ENCODE peak calls at places on chromosomes 3 and 15, in seven cellular contexts. I is NCI-H345, F is naive B cell, H is MM.1S, T is NCI-H1694 treated with DMSO at 0.1 percent for 48 hours, P is brain microvascular endothelial cell, Q is IMR-90. Z is an unnamed sample.

GRCh38 chr3:136994772-136995516 is 37.2 kb downstream of the IL20RB start:
- DNase-seq in Q (peak; percentile 51), F (no peak), H (no peak), T (peak; percentile 93), P (peak; percentile 20), I (peak; percentile 70), Z (no peak)

GRCh38 chr3:53495518-53496501 is 1.4 kb downstream of the CACNA1D start:
- DNase-seq in Q (no peak), I (peak; percentile 47), H (no peak), T (no peak), F (no peak), P (no peak), Z (no peak)

GRCh38 chr15:98860647-98861041 is 146.9 kb downstream of the PGPEP1L start:
- DNase-seq in F (no peak), Q (no peak), T (no peak), P (no peak), I (no peak), H (peak; percentile 48), Z (no peak)

GRCh38 chr15:56367156-56367555 is 1.9 kb downstream of the TEX9 start:
- DNase-seq in H (peak; percentile 56), Q (no peak), I (no peak), T (no peak), F (no peak), P (no peak), Z (no peak)

GRCh38 chr15:84907731-84908130 is 23.3 kb downstream of the SLC28A1 start:
- DNase-seq in I (no peak), T (no peak), Q (no peak), F (no peak), H (no peak), P (no peak), Z (no peak)

GRCh38 chr15:95368211-95368610 is 962.3 kb upstream of the NR2F2 start:
- DNase-seq in F (no peak), Q (no peak), P (peak; percentile 35), T (no peak), I (no peak), H (no peak), Z (no peak)

GRCh38 chr3:136818191-136818850 is 605 bp upstream of the SLC35G2 start:
- DNase-seq in I (no peak), T (no peak), H (no peak), P (peak; percentile 83), Q (peak; percentile 92), F (peak; percentile 2), Z (peak; percentile 38)

GRCh38 chr15:80260566-80260965 is 8.6 kb upstream of the CTXND1 start:
- DNase-seq in P (no peak), H (no peak), Q (no peak), I (no peak), F (no peak), T (no peak), Z (no peak)

GRCh38 chr3:178302966-178303930 is 233.0 kb upstream of the KCNMB2 start:
- DNase-seq in P (no peak), F (no peak), Q (no peak), I (no peak), H (no peak), T (no peak), Z (no peak)

GRCh38 chr3:155046935-155047334 is 33.2 kb upstream of the MME start:
- DNase-seq in H (no peak), Q (no peak), P (no peak), T (no peak), F (no peak), I (no peak), Z (no peak)

GRCh38 chr3:115974940-115975339 is 351.6 kb downstream of the GAP43 start:
- DNase-seq in F (no peak), H (no peak), I (no peak), T (no peak), P (no peak), Q (peak; percentile 38), Z (no peak)

GRCh38 chr3:4491873-4492239 is 1.3 kb upstream of the ITPR1 start:
- DNase-seq in H (no peak), I (no peak), P (no peak), T (no peak), F (no peak), Q (no peak), Z (no peak)

GRCh38 chr3:138187296-138188012 is at the start of gene ARMC8:
- DNase-seq in P (peak; percentile 40), I (no peak), T (peak; percentile 87), H (peak; percentile 65), Q (no peak), F (no peak), Z (no peak)

GRCh38 chr3:72247645-72248388 is 462.9 kb upstream of the PROK2 start:
- DNase-seq in H (no peak), Q (no peak), T (no peak), F (no peak), P (no peak), I (no peak), Z (no peak)

GRCh38 chr3:46031269-46031668 is 4.0 kb upstream of the XCR1 start:
- DNase-seq in I (no peak), P (no peak), F (no peak), Q (no peak), H (no peak), T (no peak), Z (no peak)

GRCh38 chr3:186107148-186108105 is 1.5 kb downstream of the ETV5 start:
- DNase-seq in F (peak; percentile 42), P (peak; percentile 55), T (peak; percentile 80), H (peak; percentile 78), I (peak; percentile 92), Q (peak; percentile 68), Z (peak; percentile 46)

GRCh38 chr3:16300881-16301359 is 35.9 kb downstream of the OXNAD1 start:
- DNase-seq in I (no peak), F (peak; percentile 32), H (peak; percentile 30), T (no peak), Q (no peak), P (no peak), Z (peak; percentile 63)

GRCh38 chr3:14915636-14916222 is 31.7 kb upstream of the NR2C2 start:
- DNase-seq in P (no peak), T (no peak), F (no peak), Q (no peak), I (no peak), H (no peak), Z (peak; percentile 17)

GRCh38 chr3:59341441-59341840 is 291.6 kb upstream of the CFAP20DC start:
- DNase-seq in P (no peak), Q (no peak), H (no peak), F (no peak), I (no peak), T (peak; percentile 37), Z (no peak)

GRCh38 chr15:59674501-59674900 is 14.6 kb downstream of the BNIP2 start:
- DNase-seq in T (no peak), F (no peak), H (no peak), Q (no peak), I (no peak), P (no peak), Z (no peak)

GRCh38 chr15:58457466-58457965 is 25.7 kb downstream of the LIPC start:
- DNase-seq in Q (peak; percentile 97), I (no peak), F (no peak), T (no peak), H (no peak), P (peak; percentile 74), Z (no peak)

GRCh38 chr3:111812680-111813079 is 46.4 kb upstream of the PHLDB2 start:
- DNase-seq in Q (no peak), H (no peak), F (no peak), T (no peak), I (no peak), P (no peak), Z (no peak)

GRCh38 chr3:72190050-72190449 is 405.1 kb upstream of the PROK2 start:
- DNase-seq in T (no peak), Q (no peak), I (no peak), H (no peak), F (no peak), P (no peak), Z (no peak)

GRCh38 chr3:127065138-127065427 is 82.2 kb downstream of the PLXNA1 start:
- DNase-seq in T (no peak), F (no peak), Q (no peak), I (no peak), P (no peak), H (no peak), Z (no peak)

GRCh38 chr3:170689218-170689874 is 103.5 kb upstream of the SLC7A14 start:
- DNase-seq in I (peak; percentile 45), F (no peak), H (no peak), P (peak; percentile 85), T (no peak), Q (peak; percentile 88), Z (no peak)